ENCODE peak calls at places on chromosomes 11 and 22, in eight cellular contexts. One of them, this sample, is unnamed.

GRCh38 chr11:119745776-119746535 is 17.0 kb upstream of the NECTIN1 start:
- DNase-seq in CD4-positive, alpha-beta memory T cell: no peak
- DNase-seq in SJSA1: no peak
- DNase-seq in colonic mucosa: no peak
- DNase-seq in iPS DF 6.9: no peak
- DNase-seq in dorsolateral prefrontal cortex: no peak
- DNase-seq in uterus: no peak
- DNase-seq in caudate nucleus: no peak
- DNase-seq in this sample: no peak

GRCh38 chr11:118996926-118997626 is 862 bp upstream of the CENATAC start:
- DNase-seq in CD4-positive, alpha-beta memory T cell: peak; percentile 74
- DNase-seq in SJSA1: no peak
- DNase-seq in colonic mucosa: no peak
- DNase-seq in iPS DF 6.9: no peak
- DNase-seq in dorsolateral prefrontal cortex: no peak
- DNase-seq in uterus: no peak
- DNase-seq in caudate nucleus: no peak
- DNase-seq in this sample: no peak

GRCh38 chr11:123642435-123642834 is 12.0 kb downstream of the SCN3B start:
- DNase-seq in CD4-positive, alpha-beta memory T cell: no peak
- DNase-seq in SJSA1: no peak
- DNase-seq in colonic mucosa: no peak
- DNase-seq in iPS DF 6.9: no peak
- DNase-seq in dorsolateral prefrontal cortex: no peak
- DNase-seq in uterus: no peak
- DNase-seq in caudate nucleus: no peak
- DNase-seq in this sample: no peak

GRCh38 chr11:68976563-68976962 is 4.2 kb downstream of the MRGPRD start:
- DNase-seq in CD4-positive, alpha-beta memory T cell: no peak
- DNase-seq in SJSA1: no peak
- DNase-seq in colonic mucosa: no peak
- DNase-seq in iPS DF 6.9: no peak
- DNase-seq in dorsolateral prefrontal cortex: peak; percentile 4
- DNase-seq in uterus: no peak
- DNase-seq in caudate nucleus: no peak
- DNase-seq in this sample: no peak

GRCh38 chr11:41031571-41032060 is 427.8 kb downstream of the LRRC4C start:
- DNase-seq in CD4-positive, alpha-beta memory T cell: no peak
- DNase-seq in SJSA1: no peak
- DNase-seq in colonic mucosa: no peak
- DNase-seq in iPS DF 6.9: no peak
- DNase-seq in dorsolateral prefrontal cortex: no peak
- DNase-seq in uterus: no peak
- DNase-seq in caudate nucleus: no peak
- DNase-seq in this sample: no peak

GRCh38 chr11:20026629-20027545 is 133.4 kb downstream of the DBX1 start:
- DNase-seq in CD4-positive, alpha-beta memory T cell: no peak
- DNase-seq in SJSA1: no peak
- DNase-seq in colonic mucosa: no peak
- DNase-seq in iPS DF 6.9: peak; percentile 97
- DNase-seq in dorsolateral prefrontal cortex: no peak
- DNase-seq in uterus: peak; percentile 27
- DNase-seq in caudate nucleus: no peak
- DNase-seq in this sample: no peak

GRCh38 chr22:49243335-49243734 is 584.3 kb downstream of the BRD1 start:
- DNase-seq in CD4-positive, alpha-beta memory T cell: no peak
- DNase-seq in SJSA1: no peak
- DNase-seq in colonic mucosa: no peak
- DNase-seq in iPS DF 6.9: no peak
- DNase-seq in dorsolateral prefrontal cortex: no peak
- DNase-seq in uterus: no peak
- DNase-seq in caudate nucleus: no peak
- DNase-seq in this sample: no peak

GRCh38 chr11:131924001-131924400 is 553.6 kb downstream of the NTM start:
- DNase-seq in CD4-positive, alpha-beta memory T cell: no peak
- DNase-seq in SJSA1: no peak
- DNase-seq in colonic mucosa: no peak
- DNase-seq in iPS DF 6.9: no peak
- DNase-seq in dorsolateral prefrontal cortex: no peak
- DNase-seq in uterus: no peak
- DNase-seq in caudate nucleus: no peak
- DNase-seq in this sample: no peak

GRCh38 chr22:44448271-44448780 is 49.7 kb downstream of the RTL6 start:
- DNase-seq in CD4-positive, alpha-beta memory T cell: no peak
- DNase-seq in SJSA1: peak; percentile 95
- DNase-seq in colonic mucosa: no peak
- DNase-seq in iPS DF 6.9: no peak
- DNase-seq in dorsolateral prefrontal cortex: no peak
- DNase-seq in uterus: peak; percentile 77
- DNase-seq in caudate nucleus: peak; percentile 23
- DNase-seq in this sample: peak; percentile 97

GRCh38 chr11:35702126-35702525 is 39.6 kb downstream of the TRIM44 start:
- DNase-seq in CD4-positive, alpha-beta memory T cell: no peak
- DNase-seq in SJSA1: no peak
- DNase-seq in colonic mucosa: no peak
- DNase-seq in iPS DF 6.9: no peak
- DNase-seq in dorsolateral prefrontal cortex: no peak
- DNase-seq in uterus: no peak
- DNase-seq in caudate nucleus: no peak
- DNase-seq in this sample: no peak

GRCh38 chr11:9747816-9748215 is 83.9 kb downstream of the SWAP70 start:
- DNase-seq in CD4-positive, alpha-beta memory T cell: no peak
- DNase-seq in SJSA1: no peak
- DNase-seq in colonic mucosa: no peak
- DNase-seq in iPS DF 6.9: no peak
- DNase-seq in dorsolateral prefrontal cortex: no peak
- DNase-seq in uterus: no peak
- DNase-seq in caudate nucleus: no peak
- DNase-seq in this sample: no peak

GRCh38 chr22:43213066-43213465 is 26.1 kb upstream of the TTLL12 start:
- DNase-seq in CD4-positive, alpha-beta memory T cell: no peak
- DNase-seq in SJSA1: no peak
- DNase-seq in colonic mucosa: no peak
- DNase-seq in iPS DF 6.9: no peak
- DNase-seq in dorsolateral prefrontal cortex: no peak
- DNase-seq in uterus: no peak
- DNase-seq in caudate nucleus: no peak
- DNase-seq in this sample: peak; percentile 89

GRCh38 chr11:120688166-120688565 is 176.6 kb downstream of the GRIK4 start:
- DNase-seq in CD4-positive, alpha-beta memory T cell: no peak
- DNase-seq in SJSA1: no peak
- DNase-seq in colonic mucosa: no peak
- DNase-seq in iPS DF 6.9: no peak
- DNase-seq in dorsolateral prefrontal cortex: no peak
- DNase-seq in uterus: no peak
- DNase-seq in caudate nucleus: no peak
- DNase-seq in this sample: peak; percentile 18

GRCh38 chr22:16609548-16610261 is 17.1 kb upstream of the CCT8L2 start:
- DNase-seq in CD4-positive, alpha-beta memory T cell: no peak
- DNase-seq in SJSA1: no peak
- DNase-seq in colonic mucosa: no peak
- DNase-seq in iPS DF 6.9: no peak
- DNase-seq in dorsolateral prefrontal cortex: no peak
- DNase-seq in uterus: no peak
- DNase-seq in caudate nucleus: no peak
- DNase-seq in this sample: no peak

DNA sequence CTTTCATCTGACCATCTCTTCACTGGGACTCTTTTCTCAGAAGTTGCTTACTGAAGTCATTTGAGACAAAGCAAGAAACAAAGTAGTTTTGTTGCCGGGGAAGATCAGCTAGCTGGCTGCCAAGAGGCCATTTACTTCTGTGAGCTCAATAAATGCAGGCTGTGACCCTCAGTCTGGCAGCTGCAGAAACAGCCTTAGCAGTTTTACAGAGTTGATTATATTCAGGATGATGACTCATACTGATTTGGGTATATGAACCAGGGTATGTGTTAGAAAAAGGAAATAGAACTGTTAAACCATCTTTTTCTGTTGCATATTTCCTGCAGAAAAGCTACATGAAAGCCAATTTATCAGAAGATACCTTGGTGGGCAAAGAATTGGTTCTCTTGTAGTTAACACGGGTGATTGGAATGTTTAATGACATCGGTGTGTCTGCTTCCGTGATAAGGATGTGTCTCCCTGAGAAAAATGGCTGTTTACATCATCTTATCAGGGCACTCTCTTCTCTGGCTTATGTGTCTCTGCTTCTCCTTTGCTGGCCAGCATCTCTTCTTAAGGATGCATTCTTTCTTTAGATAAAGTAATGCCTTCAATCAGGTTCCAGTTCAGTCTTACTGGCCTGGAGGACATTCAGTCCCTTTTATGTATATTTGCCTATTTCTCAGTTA is 18.5 kb downstream of the FIBIN start:
- DNase-seq in CD4-positive, alpha-beta memory T cell: no peak
- DNase-seq in SJSA1: peak; percentile 63
- DNase-seq in colonic mucosa: peak; percentile 31
- DNase-seq in iPS DF 6.9: no peak
- DNase-seq in dorsolateral prefrontal cortex: no peak
- DNase-seq in uterus: no peak
- DNase-seq in caudate nucleus: peak; percentile 0
- DNase-seq in this sample: peak; percentile 76
- H3K27ac ChIP-seq in CD4-positive, alpha-beta memory T cell: no peak overlapping the region
- H3K27ac ChIP-seq in SJSA1: peak overlapping the region; percentile 11
- H3K27ac ChIP-seq in colonic mucosa: no peak overlapping the region
- H3K27ac ChIP-seq in iPS DF 6.9: no peak overlapping the region
- H3K27ac ChIP-seq in dorsolateral prefrontal cortex: no peak overlapping the region
- H3K27ac ChIP-seq in uterus: peak overlapping the region; percentile 23
- H3K27ac ChIP-seq in caudate nucleus: no peak overlapping the region
- H3K27ac ChIP-seq in this sample: no peak overlapping the region

DNA sequence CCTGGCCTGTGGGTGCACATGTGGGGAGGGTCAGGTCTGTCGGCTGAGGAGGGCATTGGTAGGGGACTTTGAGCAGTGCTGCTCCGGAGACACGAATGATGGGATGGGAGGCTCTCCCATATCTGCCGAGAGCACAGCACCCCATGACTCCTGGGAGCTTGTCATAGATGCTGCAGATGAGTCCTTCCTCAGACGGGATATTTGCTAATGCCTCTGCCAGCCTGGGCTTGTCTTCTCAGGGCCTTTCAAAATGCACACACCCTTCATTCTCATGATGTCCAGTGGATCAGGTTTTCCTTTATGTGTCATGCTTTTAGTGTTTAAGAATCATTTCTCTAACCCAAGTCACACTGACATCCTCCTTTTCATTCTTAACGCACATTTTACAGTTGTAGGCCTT is 8.1 kb upstream of the RNH1 start:
- DNase-seq in CD4-positive, alpha-beta memory T cell: no peak
- DNase-seq in SJSA1: no peak
- DNase-seq in colonic mucosa: no peak
- DNase-seq in iPS DF 6.9: no peak
- DNase-seq in dorsolateral prefrontal cortex: no peak
- DNase-seq in uterus: no peak
- DNase-seq in caudate nucleus: no peak
- DNase-seq in this sample: no peak
- H3K27ac ChIP-seq in CD4-positive, alpha-beta memory T cell: no peak overlapping the region
- H3K27ac ChIP-seq in SJSA1: no peak overlapping the region
- H3K27ac ChIP-seq in colonic mucosa: no peak overlapping the region
- H3K27ac ChIP-seq in iPS DF 6.9: no peak overlapping the region
- H3K27ac ChIP-seq in dorsolateral prefrontal cortex: no peak overlapping the region
- H3K27ac ChIP-seq in uterus: no peak overlapping the region
- H3K27ac ChIP-seq in caudate nucleus: no peak overlapping the region
- H3K27ac ChIP-seq in this sample: no peak overlapping the region

GRCh38 chr22:27685971-27686370 is 115.6 kb downstream of the MN1 start:
- DNase-seq in CD4-positive, alpha-beta memory T cell: no peak
- DNase-seq in SJSA1: no peak
- DNase-seq in colonic mucosa: no peak
- DNase-seq in iPS DF 6.9: no peak
- DNase-seq in dorsolateral prefrontal cortex: no peak
- DNase-seq in uterus: no peak
- DNase-seq in caudate nucleus: no peak
- DNase-seq in this sample: no peak

GRCh38 chr22:27684856-27685255 is 116.7 kb downstream of the MN1 start:
- DNase-seq in CD4-positive, alpha-beta memory T cell: no peak
- DNase-seq in SJSA1: no peak
- DNase-seq in colonic mucosa: no peak
- DNase-seq in iPS DF 6.9: no peak
- DNase-seq in dorsolateral prefrontal cortex: no peak
- DNase-seq in uterus: no peak
- DNase-seq in caudate nucleus: no peak
- DNase-seq in this sample: peak; percentile 28

GRCh38 chr22:27687984-27688545 is 113.5 kb downstream of the MN1 start:
- DNase-seq in CD4-positive, alpha-beta memory T cell: no peak
- DNase-seq in SJSA1: no peak
- DNase-seq in colonic mucosa: no peak
- DNase-seq in iPS DF 6.9: no peak
- DNase-seq in dorsolateral prefrontal cortex: no peak
- DNase-seq in uterus: no peak
- DNase-seq in caudate nucleus: no peak
- DNase-seq in this sample: no peak

GRCh38 chr22:27686534-27686933 is 115.0 kb downstream of the MN1 start:
- DNase-seq in CD4-positive, alpha-beta memory T cell: no peak
- DNase-seq in SJSA1: peak; percentile 39
- DNase-seq in colonic mucosa: peak; percentile 39
- DNase-seq in iPS DF 6.9: no peak
- DNase-seq in dorsolateral prefrontal cortex: peak; percentile 91
- DNase-seq in uterus: peak; percentile 48
- DNase-seq in caudate nucleus: peak; percentile 63
- DNase-seq in this sample: peak; percentile 91

DNA sequence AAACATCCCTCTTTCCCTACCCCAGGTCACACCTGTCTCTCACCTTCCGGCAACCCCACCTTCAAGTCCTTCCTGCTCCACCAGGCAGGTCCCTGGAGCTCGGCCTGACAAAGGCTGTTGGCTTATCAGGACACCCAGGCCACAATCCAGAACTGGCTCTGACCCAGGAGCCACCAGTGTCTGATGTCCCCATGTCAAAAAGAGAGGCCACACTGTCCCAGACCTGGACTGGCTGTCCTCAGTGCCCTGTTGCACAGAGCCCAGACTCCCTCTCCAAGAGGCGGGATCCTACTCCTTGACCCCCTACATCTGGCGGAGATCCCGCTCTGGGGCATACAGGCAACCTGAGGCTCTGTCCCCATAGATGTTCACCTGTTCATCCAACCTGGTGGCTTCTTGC is 116.0 kb downstream of the MN1 start:
- DNase-seq in CD4-positive, alpha-beta memory T cell: no peak
- DNase-seq in SJSA1: no peak
- DNase-seq in colonic mucosa: no peak
- DNase-seq in iPS DF 6.9: no peak
- DNase-seq in dorsolateral prefrontal cortex: no peak
- DNase-seq in uterus: no peak
- DNase-seq in caudate nucleus: no peak
- DNase-seq in this sample: no peak
- H3K27ac ChIP-seq in CD4-positive, alpha-beta memory T cell: no peak overlapping the region
- H3K27ac ChIP-seq in SJSA1: no peak overlapping the region
- H3K27ac ChIP-seq in colonic mucosa: no peak overlapping the region
- H3K27ac ChIP-seq in iPS DF 6.9: no peak overlapping the region
- H3K27ac ChIP-seq in dorsolateral prefrontal cortex: peak overlapping the region; percentile 90
- H3K27ac ChIP-seq in uterus: no peak overlapping the region
- H3K27ac ChIP-seq in caudate nucleus: peak overlapping the region; percentile 88
- H3K27ac ChIP-seq in this sample: no peak overlapping the region

DNA sequence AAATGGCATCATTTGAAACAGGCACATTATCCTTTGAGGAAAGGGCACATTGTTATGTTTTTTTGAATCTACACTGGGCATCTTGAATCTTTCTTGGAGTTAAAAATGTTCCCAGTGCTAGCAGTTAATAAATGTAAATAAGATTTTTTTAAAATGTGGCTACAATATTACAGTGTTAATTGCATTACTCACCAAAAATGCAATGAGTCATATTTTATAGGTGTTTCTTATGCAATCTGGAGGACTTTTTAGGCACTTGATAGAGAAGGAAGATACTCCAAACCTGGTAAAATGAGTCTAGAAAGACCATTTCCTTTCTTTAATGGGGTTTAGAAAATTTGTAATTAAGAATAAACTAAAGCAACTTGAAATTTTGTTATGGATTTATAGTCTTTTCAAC is 238.0 kb downstream of the METTL15 start:
- DNase-seq in CD4-positive, alpha-beta memory T cell: no peak
- DNase-seq in SJSA1: no peak
- DNase-seq in colonic mucosa: no peak
- DNase-seq in iPS DF 6.9: no peak
- DNase-seq in dorsolateral prefrontal cortex: no peak
- DNase-seq in uterus: no peak
- DNase-seq in caudate nucleus: no peak
- DNase-seq in this sample: no peak
- H3K27ac ChIP-seq in CD4-positive, alpha-beta memory T cell: no peak overlapping the region
- H3K27ac ChIP-seq in SJSA1: no peak overlapping the region
- H3K27ac ChIP-seq in colonic mucosa: no peak overlapping the region
- H3K27ac ChIP-seq in iPS DF 6.9: no peak overlapping the region
- H3K27ac ChIP-seq in dorsolateral prefrontal cortex: no peak overlapping the region
- H3K27ac ChIP-seq in uterus: no peak overlapping the region
- H3K27ac ChIP-seq in caudate nucleus: no peak overlapping the region
- H3K27ac ChIP-seq in this sample: no peak overlapping the region

This sample was measured in cardiac muscle cell.